ENCODE peak calls at places on chromosome 14, in eight cellular contexts. F, S, K, J, V, M, D and U are unnamed samples.

GRCh38 chr14:52031781-52032180 is 37.1 kb downstream of the NID2 start:
- DNase-seq in V (peak; percentile 79), K (no peak), D (no peak), M (peak; percentile 94), S (no peak), F (no peak), J (no peak), U (no peak)

GRCh38 chr14:54893151-54893760 is 9.4 kb downstream of the GCH1 start:
- DNase-seq in J (peak; percentile 12), K (peak; percentile 51), F (peak; percentile 49), M (peak; percentile 54), V (peak; percentile 58), S (peak; percentile 30), D (peak; percentile 39), U (peak; percentile 57)

GRCh38 chr14:90698379-90698869 is 117.8 kb downstream of the TTC7B start:
- DNase-seq in V (peak; percentile 79), F (no peak), K (no peak), M (peak; percentile 70), J (no peak), S (peak; percentile 24), D (no peak), U (no peak)

GRCh38 chr14:100679707-100680438 is 46.8 kb upstream of the DLK1 start:
- DNase-seq in K (no peak), F (no peak), S (no peak), V (peak; percentile 83), D (no peak), J (no peak), M (peak; percentile 85), U (no peak)

GRCh38 chr14:101590616-101591015 is 29.3 kb downstream of the DIO3 start:
- DNase-seq in D (no peak), S (no peak), M (no peak), K (no peak), F (no peak), V (no peak), J (no peak), U (no peak)

GRCh38 chr14:75630695-75631452 is 29.8 kb downstream of the ERG28 start:
- DNase-seq in S (no peak), V (no peak), K (no peak), F (no peak), J (no peak), M (no peak), D (no peak), U (no peak)

GRCh38 chr14:71698698-71699097 is 233.5 kb upstream of the RGS6 start:
- DNase-seq in S (no peak), D (no peak), V (no peak), K (no peak), M (no peak), J (no peak), F (no peak), U (no peak)

GRCh38 chr14:76782885-76783566 is 21.8 kb downstream of the VASH1 start:
- DNase-seq in V (no peak), D (peak; percentile 66), S (no peak), F (no peak), M (no peak), J (no peak), K (no peak), U (no peak)

GRCh38 chr14:61620130-61620946 is 75.0 kb upstream of the HIF1A start:
- DNase-seq in D (no peak), V (peak; percentile 96), J (no peak), F (no peak), K (no peak), S (no peak), M (peak; percentile 98), U (peak; percentile 74)

GRCh38 chr14:47917344-47917954 is 242.0 kb upstream of the MDGA2 start:
- DNase-seq in S (peak; percentile 53), J (peak; percentile 56), V (peak; percentile 12), K (peak; percentile 34), F (peak; percentile 13), D (peak; percentile 16), M (no peak), U (peak; percentile 15)

GRCh38 chr14:64423987-64424386 is 35.8 kb downstream of the MTHFD1 start:
- DNase-seq in F (no peak), K (no peak), J (no peak), V (peak; percentile 53), D (no peak), S (no peak), M (no peak), U (no peak)

GRCh38 chr14:86954623-86955022 is 1038.4 kb downstream of the GALC start:
- DNase-seq in V (no peak), F (no peak), D (no peak), J (no peak), S (no peak), K (no peak), M (no peak), U (no peak)

GRCh38 chr14:78136695-78137094 is 33.5 kb upstream of the NRXN3 start:
- DNase-seq in K (no peak), M (no peak), J (no peak), D (no peak), F (no peak), V (no peak), S (no peak), U (no peak)

GRCh38 chr14:91484744-91485143 is 25.4 kb downstream of the PPP4R3A start:
- DNase-seq in F (no peak), S (no peak), D (peak; percentile 31), V (no peak), K (no peak), M (no peak), J (no peak), U (no peak)

GRCh38 chr14:75452900-75453816 is 25.3 kb downstream of the JDP2 start:
- DNase-seq in V (peak; percentile 95), F (peak; percentile 57), K (peak; percentile 90), J (peak; percentile 74), M (peak; percentile 97), S (peak; percentile 30), D (no peak), U (no peak)

GRCh38 chr14:100601914-100602313 is 14.7 kb upstream of the BEGAIN start:
- DNase-seq in J (no peak), D (no peak), K (no peak), S (no peak), V (no peak), M (no peak), F (no peak), U (no peak)

GRCh38 chr14:66944872-66945271 is 244.4 kb upstream of the GARIN2 start:
- DNase-seq in S (no peak), K (peak; percentile 35), V (peak; percentile 51), F (peak; percentile 6), D (no peak), M (peak; percentile 20), J (peak; percentile 16), U (peak; percentile 13)

GRCh38 chr14:99351166-99352007 is 79.4 kb upstream of the BCL11B start:
- DNase-seq in J (no peak), F (no peak), D (no peak), M (no peak), S (no peak), K (no peak), V (no peak), U (no peak)

GRCh38 chr14:32697704-32698103 is 241.0 kb upstream of the NPAS3 start:
- DNase-seq in K (no peak), J (no peak), D (no peak), F (no peak), S (no peak), M (peak; percentile 61), V (peak; percentile 25), U (no peak)

GRCh38 chr14:20836668-20837338 is 34.2 kb upstream of the RNASE1 start:
- DNase-seq in D (no peak), K (peak; percentile 65), J (no peak), F (peak; percentile 22), V (peak; percentile 3), M (peak; percentile 53), S (no peak), U (no peak)
- TF ChIP-seq CTCF in D (no peak), K (peak; percentile 66), J (peak; percentile 26), F (no peak), V (peak; percentile 20), M (peak; percentile 57), S (peak; percentile 63), U (no peak)

GRCh38 chr14:96039633-96040311 is 610 bp downstream of the C14orf132 start:
- DNase-seq in V (peak; percentile 34), F (no peak), S (peak; percentile 50), J (peak; percentile 67), M (peak; percentile 28), K (peak; percentile 69), D (peak; percentile 44), U (peak; percentile 29)
- TF ChIP-seq CTCF in V (peak; percentile 6), F (no peak), S (no peak), J (peak; percentile 17), M (no peak), K (peak; percentile 52), D (no peak), U (peak; percentile 27)

GRCh38 chr14:97056086-97056485 is 258.9 kb downstream of the VRK1 start:
- DNase-seq in F (no peak), M (no peak), D (no peak), S (no peak), K (no peak), V (no peak), J (peak; percentile 9), U (peak; percentile 21)
- TF ChIP-seq CTCF in F (no peak), M (no peak), D (no peak), S (no peak), K (no peak), V (no peak), J (no peak), U (no peak)

DNA sequence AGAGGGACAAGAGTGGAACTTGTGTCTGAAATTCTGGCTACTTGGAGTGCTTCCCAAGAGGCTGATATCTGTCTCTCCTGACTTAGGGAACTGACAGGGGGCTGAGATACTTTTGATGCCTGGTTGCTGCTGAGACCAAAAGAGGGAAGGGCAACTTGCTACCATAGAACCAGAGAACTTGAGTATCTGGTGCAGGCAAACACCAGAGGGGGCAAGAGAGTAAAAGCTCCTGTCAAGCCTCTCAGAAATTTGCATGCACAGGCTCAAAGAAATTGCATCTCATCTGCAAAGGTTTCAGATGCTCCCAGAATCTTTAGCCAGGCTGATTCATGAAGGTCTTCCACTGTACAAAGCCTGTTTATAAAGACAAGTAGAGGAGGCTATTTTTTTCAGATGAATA is 391.3 kb upstream of the FOXG1 start:
- DNase-seq in K (peak; percentile 56), V (peak; percentile 23), D (no peak), S (peak; percentile 36), J (peak; percentile 32), F (peak; percentile 66), M (no peak), U (no peak)
- TF ChIP-seq CTCF in K (peak; percentile 64), V (peak; percentile 36), D (no peak), S (peak; percentile 52), J (peak; percentile 36), F (peak; percentile 54), M (no peak), U (no peak)

GRCh38 chr14:30874120-30874998 is at the start of gene COCH:
- DNase-seq in M (no peak), D (peak; percentile 88), F (peak; percentile 71), S (peak; percentile 52), J (peak; percentile 74), K (peak; percentile 86), V (no peak), U (peak; percentile 54)
- TF ChIP-seq CTCF in M (no peak), D (peak; percentile 35), F (peak; percentile 62), S (peak; percentile 42), J (peak; percentile 41), K (peak; percentile 46), V (no peak), U (peak; percentile 32)

GRCh38 chr14:25381498-25381897 is 331.6 kb upstream of the STXBP6 start:
- DNase-seq in M (no peak), K (peak; percentile 9), S (no peak), J (no peak), V (no peak), F (no peak), D (no peak), U (no peak)
- TF ChIP-seq CTCF in M (peak; percentile 22), K (peak; percentile 36), S (peak; percentile 65), J (peak; percentile 29), V (no peak), F (peak; percentile 25), D (no peak), U (no peak)